ENCODE peak calls at places on chromosomes 1 and 21, in ten cellular contexts. M, K, G, N, T, D, U, Y, C and F are unnamed samples. For H3K36me3, the result is how much of the 10 kb centered on the place peaks cover.

GRCh38 chr1:44611419-44611818 is 62.9 kb downstream of the TMEM53 start:
- DNase-seq in K (no peak), D (no peak), G (no peak), U (no peak), Y (no peak), N (no peak), M (peak), T (no peak), C (no peak), F (no peak)

GRCh38 chr1:201136696-201137392 is 9.9 kb upstream of the ASCL5 start:
- DNase-seq in Y (no peak), N (no peak), T (no peak), G (no peak), U (no peak), D (no peak), M (peak), C (no peak), K (no peak), F (peak)

GRCh38 chr1:195766709-195767108 is 841.5 kb downstream of the KCNT2 start:
- DNase-seq in M (no peak), C (no peak), T (no peak), N (no peak), D (no peak), G (no peak), U (no peak), Y (no peak), K (no peak), F (no peak)

GRCh38 chr21:42187976-42188653 is 30.8 kb upstream of the ABCG1 start:
- DNase-seq in U (no peak), Y (no peak), N (no peak), C (peak), K (no peak), D (no peak), T (peak), M (no peak), G (no peak), F (peak)

GRCh38 chr1:54016343-54017282 is 1.4 kb downstream of the LDLRAD1 start:
- DNase-seq in K (no peak), D (no peak), U (no peak), C (no peak), N (peak), Y (peak), M (no peak), G (peak), T (peak), F (peak)

GRCh38 chr1:218735436-218735835 is 390.3 kb downstream of the TGFB2 start:
- DNase-seq in G (no peak), U (no peak), D (no peak), K (no peak), M (no peak), Y (no peak), N (no peak), C (no peak), T (no peak), F (no peak)

GRCh38 chr1:172322219-172323061 is 98.0 kb upstream of the C1orf105 start:
- DNase-seq in M (peak), D (no peak), Y (no peak), N (no peak), U (peak), C (peak), K (peak), G (peak), T (no peak), F (peak)

GRCh38 chr1:91791691-91792392 is 94.1 kb downstream of the TGFBR3 start:
- DNase-seq in D (no peak), N (no peak), M (no peak), G (no peak), Y (no peak), U (no peak), K (no peak), T (peak), C (no peak), F (no peak)

GRCh38 chr1:3396411-3396810 is 58.1 kb upstream of the ARHGEF16 start:
- DNase-seq in T (no peak), U (no peak), C (no peak), N (no peak), G (no peak), K (no peak), Y (no peak), M (no peak), D (no peak), F (no peak)

GRCh38 chr1:62981434-62981833 is 197.5 kb downstream of the ATG4C start:
- DNase-seq in K (no peak), M (no peak), D (no peak), T (no peak), C (no peak), N (no peak), G (no peak), Y (no peak), U (no peak), F (no peak)

GRCh38 chr21:34862951-34863350 is 186.2 kb downstream of the RUNX1 start:
- DNase-seq in G (no peak), U (no peak), T (no peak), M (no peak), D (no peak), C (no peak), N (no peak), Y (no peak), K (no peak), F (no peak)

GRCh38 chr21:34857874-34858273 is 189.1 kb downstream of the CLIC6 start:
- DNase-seq in Y (no peak), M (no peak), K (no peak), T (no peak), C (no peak), D (no peak), U (no peak), G (no peak), N (no peak), F (no peak)

GRCh38 chr21:34858559-34858958 is 189.8 kb downstream of the CLIC6 start:
- DNase-seq in M (no peak), K (no peak), G (no peak), C (no peak), T (peak), N (no peak), D (no peak), Y (no peak), U (no peak), F (no peak)

GRCh38 chr21:34861302-34861701 is 187.8 kb downstream of the RUNX1 start:
- DNase-seq in K (no peak), U (no peak), N (no peak), D (no peak), Y (no peak), M (no peak), C (no peak), G (no peak), T (no peak), F (no peak)

GRCh38 chr21:34859976-34860653 is 189.0 kb downstream of the RUNX1 start:
- DNase-seq in D (no peak), K (no peak), N (no peak), T (no peak), M (no peak), G (no peak), Y (no peak), U (no peak), C (no peak), F (no peak)
- H3K36me3 ChIP-seq in D (under half), K (under half), N (half or more), T (under half), M (half or more), G (half or more), Y (under half), U (under half), C (half or more), F (under half)

GRCh38 chr1:2072891-2073290 is 22.7 kb downstream of the PRKCZ start:
- DNase-seq in Y (no peak), K (no peak), D (no peak), U (no peak), G (no peak), N (no peak), T (no peak), M (no peak), C (no peak), F (no peak)
- H3K36me3 ChIP-seq in Y (under half), K (under half), D (under half), U (under half), G (under half), N (half or more), T (under half), M (under half), C (under half), F (under half)

GRCh38 chr1:32374193-32374592 is 11.9 kb downstream of the TSSK3 start:
- DNase-seq in N (no peak), M (no peak), Y (no peak), U (no peak), C (no peak), T (no peak), D (no peak), G (no peak), K (no peak), F (no peak)

GRCh38 chr1:32376199-32376598 is 13.9 kb downstream of the TSSK3 start:
- DNase-seq in D (no peak), G (no peak), U (no peak), T (no peak), N (no peak), M (no peak), K (no peak), C (no peak), Y (no peak), F (peak)

GRCh38 chr1:32367912-32368635 is 5.7 kb downstream of the TSSK3 start:
- DNase-seq in D (no peak), Y (no peak), G (no peak), N (no peak), M (no peak), C (no peak), U (no peak), K (no peak), T (no peak), F (no peak)

GRCh38 chr1:32377541-32378220 is 15.3 kb downstream of the TSSK3 start:
- DNase-seq in K (no peak), G (no peak), D (no peak), N (peak), Y (no peak), U (no peak), C (no peak), T (no peak), M (no peak), F (no peak)

DNA sequence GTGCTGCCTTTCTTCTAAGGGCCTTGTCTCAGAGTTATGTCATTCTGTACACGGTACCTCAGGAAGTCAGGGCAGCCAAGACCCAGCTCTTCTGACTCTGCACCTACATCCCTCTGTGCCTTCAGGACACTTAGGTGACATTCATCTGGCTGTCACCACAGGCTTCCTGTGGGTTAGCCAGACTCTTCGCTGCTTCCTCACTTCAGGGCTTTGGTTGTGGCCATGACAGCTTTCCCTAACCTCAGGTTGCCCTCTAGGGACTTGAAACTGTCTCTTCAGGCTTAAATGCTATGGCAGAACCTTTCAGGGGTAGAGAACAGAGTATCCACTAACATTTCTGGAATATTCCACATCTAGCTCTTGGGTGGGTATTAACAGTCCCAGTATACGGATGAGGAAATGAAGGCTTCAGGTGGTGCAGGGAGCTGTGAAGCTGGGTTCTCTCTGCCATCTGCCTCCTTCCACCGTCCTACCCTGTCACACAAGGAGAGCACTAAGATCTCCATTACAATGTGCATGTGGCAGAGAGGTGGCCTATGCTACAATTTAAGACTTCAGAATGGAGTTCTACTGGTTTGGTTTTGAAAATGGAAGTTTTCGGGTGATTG is 9.9 kb downstream of the TSSK3 start:
- DNase-seq in D (no peak), N (no peak), K (no peak), Y (no peak), U (no peak), G (no peak), C (no peak), T (peak), M (no peak), F (no peak)
- H3K36me3 ChIP-seq in D (half or more), N (half or more), K (under half), Y (half or more), U (under half), G (under half), C (half or more), T (under half), M (half or more), F (under half)

GRCh38 chr1:205158048-205158616 is 36.4 kb upstream of the RBBP5 start:
- DNase-seq in N (no peak), K (no peak), D (no peak), T (no peak), Y (no peak), U (no peak), M (no peak), G (no peak), C (no peak), F (no peak)
- H3K36me3 ChIP-seq in N (under half), K (under half), D (half or more), T (half or more), Y (half or more), U (under half), M (half or more), G (under half), C (half or more), F (under half)